ENCODE peak calls at places on chromosomes 12 and 14, in four cellular contexts. W is GDM1, K is amygdala, S is endothelial cell. P is an unnamed sample.

GRCh38 chr12:66688836-66689439 is 10.1 kb upstream of the GRIP1 start:
- DNase-seq in W (no peak), K (no peak), S (peak), P (peak)

GRCh38 chr12:38282886-38283285 is 33.7 kb upstream of the ALG10B start:
- DNase-seq in W (no peak), K (no peak), S (no peak), P (no peak)

GRCh38 chr12:106108187-106108816 is 30.5 kb downstream of the NUAK1 start:
- DNase-seq in W (no peak), K (no peak), S (no peak), P (no peak)

GRCh38 chr14:55889124-55889523 is 229.1 kb upstream of the PELI2 start:
- DNase-seq in W (no peak), K (no peak), S (no peak), P (no peak)

GRCh38 chr14:93970967-93971634 is 5.3 kb downstream of the ASB2 start:
- DNase-seq in W (no peak), K (no peak), S (no peak), P (no peak)

GRCh38 chr12:124906606-124907261 is 7.7 kb downstream of the UBC start:
- DNase-seq in W (no peak), K (no peak), S (peak), P (peak)

GRCh38 chr12:47079894-47080724 is at the start of gene AMIGO2:
- DNase-seq in W (no peak), K (no peak), S (peak), P (peak)

GRCh38 chr14:65637780-65638179 is 225.2 kb downstream of the FUT8 start:
- DNase-seq in W (no peak), K (no peak), S (no peak), P (no peak)

GRCh38 chr12:117352260-117352659 is 9.2 kb downstream of the NOS1 start:
- DNase-seq in W (no peak), K (no peak), S (no peak), P (no peak)

GRCh38 chr12:120581998-120582397 is 796 bp upstream of the POP5 start:
- DNase-seq in W (no peak), K (no peak), S (no peak), P (no peak)

GRCh38 chr12:125149160-125150108 is 84.2 kb downstream of the AACS start:
- DNase-seq in W (no peak), K (no peak), S (no peak), P (no peak)

GRCh38 chr12:131506426-131506825 is 204.5 kb upstream of the SFSWAP start:
- DNase-seq in W (no peak), K (no peak), S (no peak), P (no peak)

GRCh38 chr14:99274346-99275221 is 2.6 kb upstream of the BCL11B start:
- DNase-seq in W (no peak), K (no peak), S (peak), P (peak)

GRCh38 chr14:73295198-73295796 is 58.0 kb downstream of the PAPLN start:
- DNase-seq in W (no peak), K (no peak), S (no peak), P (no peak)

GRCh38 chr14:92460541-92460915 is 53.1 kb upstream of the RIN3 start:
- DNase-seq in W (no peak), K (no peak), S (no peak), P (no peak)

GRCh38 chr14:54893151-54893760 is 9.4 kb downstream of the GCH1 start:
- DNase-seq in W (peak), K (no peak), S (peak), P (no peak)

GRCh38 chr12:45357547-45358417 is 141.9 kb downstream of the ANO6 start:
- DNase-seq in W (no peak), K (no peak), S (no peak), P (no peak)

GRCh38 chr12:90280033-90280432 is 571.4 kb upstream of the ATP2B1 start:
- DNase-seq in W (no peak), K (no peak), S (no peak), P (no peak)

GRCh38 chr12:24798335-24798734 is 150.6 kb downstream of the BCAT1 start:
- DNase-seq in W (peak), K (no peak), S (no peak), P (no peak)

GRCh38 chr12:77102691-77103090 is 37.3 kb upstream of the E2F7 start:
- DNase-seq in W (no peak), K (no peak), S (no peak), P (no peak)

GRCh38 chr12:4997939-4998338 is 45.7 kb upstream of the KCNA5 start:
- DNase-seq in W (no peak), K (no peak), S (no peak), P (no peak)

GRCh38 chr12:6182279-6182898 is 17.8 kb upstream of the CD9 start:
- DNase-seq in W (peak), K (no peak), S (no peak), P (no peak)

GRCh38 chr14:50773632-50774541 is 57.1 kb downstream of the NIN start:
- DNase-seq in W (no peak), K (no peak), S (peak), P (peak)

GRCh38 chr14:33039321-33039720 is 100.6 kb downstream of the NPAS3 start:
- DNase-seq in W (no peak), K (no peak), S (no peak), P (no peak)

GRCh38 chr14:21096889-21097615 is 1.4 kb downstream of the ZNF219 start:
- DNase-seq in W (no peak), K (no peak), S (no peak), P (no peak)

GRCh38 chr12:62604856-62605255 is 138.2 kb downstream of the MON2 start:
- DNase-seq in W (no peak), K (no peak), S (no peak), P (no peak)

GRCh38 chr12:118357327-118358007 is 15.2 kb downstream of the TAOK3 start:
- DNase-seq in W (peak), K (no peak), S (no peak), P (no peak)

GRCh38 chr12:105538880-105539279 is 208.4 kb downstream of the C12orf75 start:
- DNase-seq in W (no peak), K (no peak), S (no peak), P (no peak)

GRCh38 chr12:41264281-41264680 is 76.2 kb downstream of the PDZRN4 start:
- DNase-seq in W (no peak), K (no peak), S (no peak), P (no peak)

GRCh38 chr14:76867536-76868452 is 41.6 kb downstream of the LRRC74A start:
- DNase-seq in W (peak), K (no peak), S (no peak), P (no peak)

GRCh38 chr12:92735131-92735721 is 32.4 kb downstream of the PLEKHG7 start:
- DNase-seq in W (no peak), K (no peak), S (no peak), P (no peak)

GRCh38 chr12:122097641-122098364 is 19.2 kb downstream of the MLXIP start:
- DNase-seq in W (no peak), K (no peak), S (peak), P (no peak)

GRCh38 chr12:122138616-122139015 is 35.4 kb downstream of the IL31 start:
- DNase-seq in W (no peak), K (no peak), S (no peak), P (no peak)

P was measured in neuronal stem cell.